ENCODE peak calls at places on chromosomes 7 and 10, in seven cellular contexts. I, A, G, Q, M, L and O are unnamed samples.

GRCh38 chr7:138029126-138029525 is 27.2 kb upstream of the CREB3L2 start:
- DNase-seq in I (no peak), A (no peak), G (no peak), Q (no peak), M (no peak), L (no peak), O (no peak)

GRCh38 chr10:119516381-119517234 is 25.9 kb downstream of the RGS10 start:
- DNase-seq in I (no peak), A (no peak), G (no peak), Q (no peak), M (peak; percentile 83), L (no peak), O (peak; percentile 79)

GRCh38 chr7:2041496-2042367 is 191.0 kb downstream of the MAD1L1 start:
- DNase-seq in I (no peak), A (peak; percentile 7), G (no peak), Q (no peak), M (no peak), L (no peak), O (no peak)

GRCh38 chr10:62554632-62555199 is 180.5 kb downstream of the ZNF365 start:
- DNase-seq in I (no peak), A (no peak), G (peak; percentile 73), Q (peak; percentile 52), M (peak; percentile 13), L (peak; percentile 8), O (peak; percentile 31)

GRCh38 chr10:87761892-87762291 is 56.1 kb downstream of the ATAD1 start:
- DNase-seq in I (no peak), A (no peak), G (peak; percentile 53), Q (peak; percentile 82), M (peak; percentile 82), L (peak; percentile 40), O (no peak)

GRCh38 chr7:93030605-93031225 is 87.1 kb downstream of the SAMD9 start:
- DNase-seq in I (no peak), A (no peak), G (peak; percentile 23), Q (no peak), M (no peak), L (no peak), O (no peak)

GRCh38 chr10:14010827-14011574 is 319.7 kb downstream of the FRMD4A start:
- DNase-seq in I (no peak), A (no peak), G (no peak), Q (no peak), M (no peak), L (no peak), O (no peak)

GRCh38 chr10:72291019-72291532 is 17.4 kb downstream of the DDIT4 start:
- DNase-seq in I (no peak), A (no peak), G (no peak), Q (no peak), M (peak; percentile 71), L (no peak), O (no peak)

GRCh38 chr10:63799511-63799910 is 278.3 kb downstream of the REEP3 start:
- DNase-seq in I (no peak), A (no peak), G (no peak), Q (no peak), M (no peak), L (no peak), O (no peak)

GRCh38 chr7:2283074-2283473 is 31.2 kb downstream of the SNX8 start:
- DNase-seq in I (no peak), A (no peak), G (no peak), Q (no peak), M (no peak), L (no peak), O (no peak)

GRCh38 chr10:99850041-99850766 is 67.8 kb downstream of the ABCC2 start:
- DNase-seq in I (no peak), A (no peak), G (no peak), Q (no peak), M (no peak), L (no peak), O (no peak)

GRCh38 chr7:39527951-39528350 is 38.3 kb upstream of the YAE1 start:
- DNase-seq in I (no peak), A (no peak), G (peak; percentile 17), Q (peak; percentile 10), M (no peak), L (no peak), O (no peak)

GRCh38 chr7:2231992-2232765 is 566 bp downstream of the MAD1L1 start:
- DNase-seq in I (peak; percentile 20), A (peak; percentile 59), G (peak; percentile 13), Q (no peak), M (peak; percentile 39), L (no peak), O (peak; percentile 51)

GRCh38 chr7:94276046-94276445 is 118.6 kb upstream of the COL1A2 start:
- DNase-seq in I (no peak), A (no peak), G (no peak), Q (no peak), M (no peak), L (no peak), O (no peak)

GRCh38 chr10:5303504-5303903 is 61.3 kb upstream of the UCN3 start:
- DNase-seq in I (no peak), A (no peak), G (no peak), Q (no peak), M (no peak), L (no peak), O (no peak)

GRCh38 chr10:28241766-28242399 is 61.0 kb downstream of the MPP7 start:
- DNase-seq in I (peak; percentile 56), A (no peak), G (peak; percentile 74), Q (peak; percentile 70), M (peak; percentile 65), L (peak; percentile 68), O (peak; percentile 41)

GRCh38 chr7:53794816-53795215 is 747.4 kb upstream of the VSTM2A start:
- DNase-seq in I (no peak), A (no peak), G (no peak), Q (no peak), M (no peak), L (no peak), O (no peak)

GRCh38 chr7:139574618-139575337 is 51.3 kb downstream of the CLEC2L start:
- DNase-seq in I (no peak), A (no peak), G (no peak), Q (no peak), M (no peak), L (no peak), O (no peak)

GRCh38 chr10:106560925-106561640 is 603.4 kb downstream of the SORCS1 start:
- DNase-seq in I (no peak), A (no peak), G (peak; percentile 61), Q (peak; percentile 77), M (no peak), L (no peak), O (no peak)

GRCh38 chr7:143299840-143300239 is 11.7 kb downstream of the CASP2 start:
- DNase-seq in I (peak; percentile 32), A (no peak), G (no peak), Q (no peak), M (peak; percentile 67), L (peak; percentile 23), O (no peak)
- TF ChIP-seq CTCF in I (peak; percentile 68), A (peak; percentile 13), G (peak; percentile 41), Q (peak; percentile 35), M (peak; percentile 52), L (peak; percentile 85), O (peak; percentile 29)

DNA sequence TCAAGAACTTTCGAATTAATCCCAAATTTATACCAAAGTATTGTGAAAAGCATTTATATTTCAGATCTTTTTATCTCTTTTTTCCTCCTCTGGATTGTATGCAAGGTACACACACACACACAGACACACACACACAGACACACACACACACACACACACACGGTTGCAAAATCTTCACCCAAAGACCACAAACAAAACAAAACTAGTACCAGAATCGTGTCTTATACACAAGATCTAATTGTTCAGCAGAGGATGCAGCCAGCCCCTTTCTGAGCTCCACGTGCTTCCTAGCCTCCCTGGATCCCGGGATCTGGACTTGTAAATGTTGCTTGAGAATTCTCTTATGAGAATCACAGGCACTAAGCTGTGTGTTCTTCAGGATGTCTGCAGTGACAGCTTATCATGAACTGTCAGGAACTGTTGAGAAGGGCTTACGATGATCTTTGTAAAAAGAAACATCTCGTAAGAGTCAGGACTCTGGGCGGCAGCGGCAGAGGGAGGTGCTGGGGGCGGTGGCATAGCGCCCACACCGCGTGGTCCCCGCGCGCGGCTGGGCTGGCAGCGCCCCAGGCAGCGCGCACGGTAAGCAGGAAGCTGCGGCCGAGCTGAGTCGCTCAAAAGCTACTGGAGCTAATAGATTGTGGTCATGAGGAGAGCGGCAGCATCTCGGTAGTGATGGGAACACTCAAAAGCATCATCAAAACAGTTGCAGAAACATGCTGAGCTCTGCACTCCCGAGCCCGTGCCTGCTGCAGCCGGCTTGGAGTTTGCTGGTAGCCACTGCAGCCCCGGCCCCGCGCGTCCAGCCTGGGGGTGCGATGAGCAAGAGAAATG is 277.6 kb downstream of the GATA3 start:
- DNase-seq in I (peak; percentile 13), A (peak; percentile 54), G (peak; percentile 28), Q (peak; percentile 7), M (peak; percentile 88), L (no peak), O (peak; percentile 45)
- TF ChIP-seq CTCF in I (no peak), A (no peak), G (no peak), Q (no peak), M (no peak), L (no peak), O (no peak)

DNA sequence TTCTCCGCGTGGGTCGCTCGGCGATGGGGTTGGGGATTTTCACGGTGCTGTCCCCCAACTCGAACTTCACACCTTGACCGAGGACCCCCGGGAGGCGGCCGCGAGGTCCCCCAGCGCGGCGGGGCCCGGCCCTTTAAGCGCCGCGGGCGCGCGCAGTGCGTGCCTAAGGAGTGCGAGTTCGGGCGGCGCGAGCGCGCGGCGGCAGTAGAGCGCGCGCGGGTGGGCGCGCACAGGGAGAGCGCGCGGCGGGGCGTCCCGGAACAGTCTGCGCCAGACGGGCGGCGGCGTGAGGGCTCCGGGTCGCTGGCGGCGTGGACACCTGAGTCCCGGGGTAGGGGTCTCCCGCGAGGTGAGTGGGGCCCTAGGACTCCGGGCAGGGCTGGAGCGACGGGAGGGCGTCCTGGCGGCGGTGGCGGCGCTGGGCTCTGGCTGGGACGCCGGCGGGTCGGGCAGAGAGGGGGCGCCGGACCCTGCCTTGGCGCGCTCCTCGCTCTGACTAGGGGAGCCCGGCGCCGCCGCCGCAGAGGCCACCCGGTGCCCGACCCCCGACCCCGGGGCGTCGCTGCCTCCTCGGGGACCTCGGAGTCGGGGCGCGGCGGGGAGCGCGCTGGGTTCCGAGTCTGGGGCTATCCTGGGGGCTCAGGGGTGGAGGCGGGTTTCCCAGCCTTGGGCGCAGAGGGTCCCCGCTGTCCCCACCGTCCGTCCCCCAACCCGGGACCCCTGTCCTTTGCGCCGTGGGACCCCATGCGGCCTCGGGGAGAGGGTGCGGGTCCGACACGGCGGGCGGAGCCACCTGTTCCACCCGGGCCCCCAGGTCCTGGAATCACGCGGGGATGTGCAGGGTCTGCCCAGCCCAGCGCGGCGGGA is at the start of gene PROSER2:
- DNase-seq in I (peak; percentile 45), A (peak; percentile 59), G (peak; percentile 40), Q (peak; percentile 52), M (peak; percentile 51), L (peak; percentile 27), O (no peak)
- TF ChIP-seq CTCF in I (peak; percentile 29), A (no peak), G (no peak), Q (no peak), M (no peak), L (peak; percentile 4), O (no peak)

DNA sequence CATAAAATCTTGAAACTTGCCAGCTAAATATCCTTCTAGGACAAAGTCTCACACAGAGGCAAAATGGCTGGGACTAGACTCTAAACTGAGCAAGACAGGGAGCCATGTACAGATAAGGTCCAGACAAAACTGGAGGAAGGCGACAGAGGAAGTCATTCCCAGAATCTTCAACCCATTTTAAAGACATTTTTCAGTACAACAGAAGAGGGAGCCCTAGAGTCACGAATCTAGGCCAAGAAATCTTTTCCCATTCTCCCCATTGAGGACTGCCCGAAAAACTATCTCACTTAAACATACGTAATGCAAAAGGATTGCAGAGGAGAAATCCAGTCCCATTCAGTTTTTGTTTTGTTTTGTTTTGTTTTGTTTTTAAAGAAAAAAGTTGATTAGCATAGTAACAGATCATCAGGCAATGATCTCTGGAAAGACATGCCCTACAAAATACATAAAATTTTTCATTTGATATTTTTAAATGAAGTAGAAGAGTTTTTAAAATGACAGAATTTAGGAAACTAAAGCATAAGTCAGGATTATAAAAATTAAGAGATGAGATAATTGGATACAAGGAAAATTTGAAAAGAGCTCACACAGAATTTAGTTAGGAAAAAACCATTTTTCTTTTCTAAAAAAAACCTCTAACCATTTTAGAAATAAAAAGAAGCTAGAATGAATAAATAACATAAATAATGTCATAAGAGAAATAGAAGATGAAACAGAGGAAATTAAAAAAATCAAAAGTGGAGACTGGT is 16.9 kb upstream of the PRF1 start:
- DNase-seq in I (no peak), A (no peak), G (peak; percentile 64), Q (peak; percentile 29), M (no peak), L (peak; percentile 64), O (peak; percentile 22)
- TF ChIP-seq CTCF in I (peak; percentile 50), A (no peak), G (peak; percentile 36), Q (peak; percentile 42), M (peak; percentile 82), L (peak; percentile 46), O (no peak)